ENCODE peak calls at places on chromosomes 13 and 19, in five cellular contexts. B is endothelial cell, H is bronchial epithelial cell, F is BE2C, N is brain microvascular endothelial cell. D is an unnamed sample.
A peak's percentile ranks its signal among the peaks of the same experiment; 100 is the strongest.

GRCh38 chr19:1469936-1470863 is 8.8 kb downstream of the C19orf25 start:
- DNase-seq in B (no peak), H (peak; percentile 34), F (no peak), N (no peak), D (no peak)

GRCh38 chr19:46866407-46867132 is 5.8 kb downstream of the ARHGAP35 start:
- DNase-seq in B (no peak), F (no peak), H (peak; percentile 66), N (no peak), D (no peak)

GRCh38 chr13:113641426-113641825 is 16.6 kb downstream of the ATP4B start:
- DNase-seq in F (peak; percentile 1), N (no peak), B (no peak), H (no peak), D (no peak)

GRCh38 chr13:28822801-28823200 is 2.7 kb downstream of the MTUS2 start:
- DNase-seq in B (no peak), F (no peak), N (no peak), H (no peak), D (no peak)

GRCh38 chr13:32165791-32166190 is 134.2 kb downstream of the FRY start:
- DNase-seq in F (no peak), N (no peak), H (peak; percentile 71), B (no peak), D (no peak)

GRCh38 chr13:111483621-111483987 is 163.2 kb downstream of the TEX29 start:
- DNase-seq in B (no peak), F (no peak), H (no peak), N (no peak), D (no peak)

GRCh38 chr13:48775285-48775684 is 121.6 kb downstream of the CYSLTR2 start:
- DNase-seq in H (no peak), B (no peak), F (no peak), N (no peak), D (no peak)

GRCh38 chr19:7815325-7815724 is 14.7 kb upstream of the EVI5L start:
- DNase-seq in H (no peak), F (no peak), B (no peak), N (no peak), D (no peak)

GRCh38 chr13:48001127-48001881 is at the start of gene SUCLA2:
- DNase-seq in N (peak; percentile 77), H (peak; percentile 73), B (peak; percentile 96), F (peak; percentile 97), D (peak; percentile 89)

GRCh38 chr19:3950871-3951861 is 18.3 kb downstream of the NMRK2 start:
- DNase-seq in N (no peak), F (no peak), B (no peak), H (no peak), D (no peak)

GRCh38 chr13:50592412-50593145 is 250.9 kb downstream of the DLEU7 start:
- DNase-seq in N (no peak), F (no peak), H (peak; percentile 92), B (no peak), D (peak; percentile 50)

GRCh38 chr13:32017449-32017848 is 14.1 kb upstream of the FRY start:
- DNase-seq in N (no peak), B (no peak), F (no peak), H (no peak), D (no peak)

GRCh38 chr13:99018418-99019180 is 40.7 kb upstream of the DOCK9 start:
- DNase-seq in N (no peak), H (peak; percentile 59), F (no peak), B (no peak), D (peak; percentile 52)

GRCh38 chr19:10419646-10420443 is 493 bp upstream of the PDE4A start:
- DNase-seq in B (peak; percentile 26), F (peak; percentile 98), H (no peak), N (peak; percentile 91), D (peak; percentile 46)

GRCh38 chr19:15330801-15331418 is 1.4 kb downstream of the BRD4 start:
- DNase-seq in F (no peak), B (no peak), N (peak; percentile 69), H (peak; percentile 85), D (peak; percentile 86)

GRCh38 chr13:45773236-45773635 is 71.1 kb downstream of the CBY2 start:
- DNase-seq in B (no peak), H (peak; percentile 90), F (no peak), N (no peak), D (peak; percentile 3)

GRCh38 chr19:6737873-6738725 is 719 bp upstream of the GPR108 start:
- DNase-seq in F (peak; percentile 72), N (peak; percentile 88), B (peak; percentile 63), H (peak; percentile 77), D (peak; percentile 87)

GRCh38 chr13:98214008-98214643 is 37.1 kb upstream of the RNF113B start:
- DNase-seq in F (peak; percentile 48), H (peak; percentile 50), N (no peak), B (no peak), D (peak; percentile 59)

GRCh38 chr19:2309734-2310362 is 1.9 kb upstream of the LINGO3 start:
- DNase-seq in H (no peak), F (peak; percentile 89), B (no peak), N (peak; percentile 18), D (no peak)

GRCh38 chr13:44312898-44313551 is 60.6 kb upstream of the SERP2 start:
- DNase-seq in B (no peak), F (no peak), N (peak; percentile 82), H (peak; percentile 99), D (peak; percentile 94)

GRCh38 chr19:14505488-14506239 is 9.7 kb upstream of the GIPC1 start:
- DNase-seq in H (peak; percentile 90), B (peak; percentile 82), F (peak; percentile 58), N (peak; percentile 70), D (peak; percentile 87)

GRCh38 chr19:14406645-14407331 is 12.4 kb downstream of the DDX39A start:
- DNase-seq in N (no peak), B (no peak), F (no peak), H (no peak), D (no peak)

GRCh38 chr19:49718511-49718910 is 27.6 kb downstream of the CPT1C start:
- DNase-seq in B (no peak), N (peak; percentile 24), H (no peak), F (no peak), D (peak; percentile 82)

GRCh38 chr13:40980466-40980865 is 38.6 kb downstream of the ELF1 start:
- DNase-seq in H (no peak), B (no peak), F (no peak), N (no peak), D (no peak)

GRCh38 chr19:21856751-21857150 is 20.8 kb upstream of the ZNF43 start:
- DNase-seq in H (no peak), N (no peak), F (no peak), B (no peak), D (no peak)

GRCh38 chr19:18417250-18418033 is 1.8 kb upstream of the SSBP4 start:
- DNase-seq in H (no peak), B (peak; percentile 92), F (peak; percentile 86), N (peak; percentile 56), D (peak; percentile 95)

DNA sequence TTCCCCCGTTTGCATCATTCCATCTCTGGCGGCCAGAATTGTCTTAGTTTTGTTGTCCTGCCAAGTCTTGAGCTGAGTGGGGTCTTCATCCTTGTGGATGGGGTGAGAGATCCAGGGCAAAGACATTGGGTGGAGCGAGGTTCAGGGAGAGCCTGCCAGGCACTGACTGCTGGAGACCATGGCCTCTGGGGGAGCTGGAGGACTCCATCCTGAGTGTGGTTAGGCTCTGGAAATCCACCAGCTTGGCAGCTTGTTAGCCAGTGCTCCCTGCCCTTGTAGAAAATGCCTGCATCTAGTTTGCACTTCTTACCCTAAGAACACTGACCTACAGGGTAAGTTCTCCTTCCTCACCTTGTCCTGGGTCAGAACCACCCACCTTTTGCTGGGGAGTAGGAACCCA is 97.2 kb upstream of the ZNF536 start:
- DNase-seq in B (no peak), N (no peak), F (no peak), H (no peak), D (no peak)
- TF ChIP-seq CTCF in B (no peak), N (no peak), F (no peak), H (no peak), D (no peak)

GRCh38 chr19:33176670-33177416 is 17.3 kb upstream of the LRP3 start:
- DNase-seq in N (peak; percentile 99), B (peak; percentile 97), F (peak; percentile 100), H (peak; percentile 93), D (peak; percentile 99)
- TF ChIP-seq CTCF in N (no peak), B (no peak), F (no peak), H (peak; percentile 17), D (peak; percentile 6)

GRCh38 chr13:19890030-19890429 is 26.6 kb upstream of the ZMYM5 start:
- DNase-seq in B (no peak), H (no peak), N (no peak), F (no peak), D (no peak)

GRCh38 chr13:19888799-19889198 is 25.4 kb upstream of the ZMYM5 start:
- DNase-seq in F (no peak), N (no peak), B (no peak), H (peak; percentile 22), D (peak; percentile 47)
- TF ChIP-seq CTCF in F (no peak), N (no peak), B (no peak), H (no peak), D (no peak)

GRCh38 chr13:95533545-95534135 is 18.9 kb upstream of the CLDN10 start:
- DNase-seq in N (no peak), H (no peak), B (peak; percentile 38), F (peak; percentile 23), D (no peak)
- TF ChIP-seq CTCF in N (no peak), H (no peak), B (no peak), F (no peak), D (no peak)

DNA sequence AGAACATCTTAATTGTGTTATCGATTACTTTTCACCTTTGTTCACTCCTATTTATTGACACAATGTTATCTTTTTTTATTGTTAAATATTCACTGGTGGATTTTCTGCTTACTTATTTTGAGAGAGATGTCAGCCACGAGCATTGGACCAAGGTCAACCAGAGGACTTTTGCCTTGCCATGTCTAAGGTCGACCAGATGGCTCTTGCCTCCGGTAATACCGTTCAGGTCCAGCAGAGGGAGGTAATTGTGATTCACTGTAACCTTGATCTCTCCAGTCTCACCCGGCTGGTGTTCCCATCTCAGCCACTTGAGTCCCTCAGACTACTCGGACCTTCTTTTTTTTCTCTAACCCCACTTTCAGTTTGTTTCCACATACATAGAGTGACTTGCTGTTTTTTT is 1438.1 kb downstream of the UQCRFS1 start:
- DNase-seq in F (peak; percentile 67), N (no peak), B (no peak), H (no peak), D (peak; percentile 29)
- TF ChIP-seq CTCF in F (peak; percentile 61), N (peak; percentile 62), B (peak; percentile 44), H (peak; percentile 18), D (peak; percentile 52)

DNA sequence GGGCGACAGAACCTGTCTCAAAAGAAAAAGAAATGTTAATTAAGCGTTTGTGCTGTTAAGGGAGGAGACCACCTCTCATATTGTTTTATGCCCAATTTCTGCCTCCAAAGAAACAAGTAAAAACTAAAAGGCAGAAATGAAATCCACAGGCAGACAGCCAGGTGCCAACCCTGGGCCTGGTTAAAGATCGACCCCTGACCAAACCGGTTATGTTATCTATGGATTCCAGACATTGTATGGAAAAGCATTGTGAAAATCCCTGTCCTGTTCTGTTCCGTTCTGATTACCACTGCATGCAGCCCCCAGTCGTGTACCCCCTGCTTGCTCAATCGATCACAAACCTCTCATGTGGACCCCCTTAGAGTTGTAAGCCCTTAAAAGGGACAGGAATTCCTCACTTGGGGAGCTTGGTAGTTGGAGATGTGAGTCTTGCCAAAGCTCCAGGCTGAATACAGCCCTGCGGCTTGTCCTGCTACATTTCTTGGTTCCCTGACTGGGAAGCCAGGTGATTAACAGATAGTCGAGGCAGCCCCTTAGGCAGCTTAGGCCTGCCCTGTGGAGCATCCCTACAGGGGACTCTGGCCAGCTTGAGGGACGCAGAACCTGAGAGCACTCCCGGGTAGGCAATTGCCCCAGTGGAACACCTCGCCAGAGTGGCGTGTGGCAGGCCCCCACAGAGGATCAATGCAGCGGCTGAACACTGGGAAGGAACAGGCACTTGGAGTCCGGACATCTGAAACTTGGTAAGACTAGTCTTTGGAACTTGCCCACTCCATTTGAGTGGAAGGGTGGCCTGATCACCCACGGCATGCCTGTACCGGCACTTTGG is 748 bp upstream of the ZNF552 start:
- DNase-seq in B (no peak), N (no peak), F (no peak), H (no peak), D (no peak)
- TF ChIP-seq CTCF in B (no peak), N (no peak), F (no peak), H (no peak), D (no peak)